ENCODE peak calls at places on chromosomes 7 and 10, in seven cellular contexts. M is lower lobe of right lung, L is iPS DF 6.9, O is neuronal stem cell, N is SJCRH30, I is Caco-2, A is left ventricle myocardium inferior. K is an unnamed sample.

GRCh38 chr10:13949844-13950542 is 363.2 kb downstream of the PRPF18 start:
- DNase-seq in L (no peak), M (no peak), N (peak; percentile 21), I (no peak), O (no peak), A (no peak), K (no peak)

GRCh38 chr10:68315582-68315981 is 16.3 kb upstream of the HNRNPH3 start:
- DNase-seq in N (no peak), I (no peak), A (no peak), L (no peak), M (no peak), O (no peak), K (no peak)

GRCh38 chr10:117492504-117492903 is 50.0 kb upstream of the EMX2 start:
- DNase-seq in L (no peak), I (no peak), A (no peak), O (no peak), M (no peak), N (no peak), K (no peak)

GRCh38 chr10:3720228-3721019 is 64.6 kb downstream of the KLF6 start:
- DNase-seq in M (peak; percentile 81), L (no peak), N (no peak), O (no peak), A (peak; percentile 41), I (peak; percentile 15), K (peak; percentile 91)

GRCh38 chr7:119783799-119784198 is 489.2 kb upstream of the KCND2 start:
- DNase-seq in O (no peak), M (no peak), N (peak; percentile 38), I (no peak), L (no peak), A (no peak), K (no peak)

GRCh38 chr7:143351060-143351459 is 11.5 kb downstream of the FAM131B start:
- DNase-seq in I (no peak), N (no peak), M (no peak), L (no peak), A (no peak), O (no peak), K (no peak)

GRCh38 chr7:104126411-104126841 is 81.4 kb downstream of the ORC5 start:
- DNase-seq in M (no peak), O (no peak), A (no peak), N (no peak), L (no peak), I (no peak), K (no peak)

GRCh38 chr10:15363031-15363430 is 8.1 kb downstream of the FAM171A1 start:
- DNase-seq in A (no peak), O (no peak), I (peak; percentile 32), M (no peak), N (no peak), L (no peak), K (no peak)

GRCh38 chr7:7433736-7434260 is 101.9 kb downstream of the COL28A1 start:
- DNase-seq in O (no peak), M (no peak), L (no peak), A (no peak), I (no peak), N (no peak), K (no peak)

GRCh38 chr7:128713794-128714193 is 25.4 kb upstream of the CALU start:
- DNase-seq in A (no peak), I (no peak), N (no peak), O (no peak), L (no peak), M (no peak), K (no peak)

GRCh38 chr10:73096041-73096451 is 620 bp downstream of the P4HA1 start:
- DNase-seq in O (no peak), A (peak; percentile 68), I (peak; percentile 79), M (peak; percentile 79), L (no peak), N (peak; percentile 79), K (peak; percentile 58)

GRCh38 chr10:62814901-62815372 is 1.2 kb downstream of the EGR2 start:
- DNase-seq in I (no peak), L (no peak), A (no peak), O (peak; percentile 18), N (peak; percentile 26), M (peak; percentile 49), K (no peak)

GRCh38 chr7:47371733-47372368 is 210.1 kb downstream of the TNS3 start:
- DNase-seq in L (no peak), N (peak; percentile 91), M (peak; percentile 85), A (peak; percentile 88), I (no peak), O (no peak), K (peak; percentile 35)

GRCh38 chr7:104482362-104483042 is 154.1 kb downstream of the LHFPL3 start:
- DNase-seq in N (no peak), O (no peak), A (no peak), M (no peak), I (no peak), L (no peak), K (no peak)

GRCh38 chr7:131003634-131004033 is 269.6 kb upstream of the KLF14 start:
- DNase-seq in N (no peak), O (no peak), M (no peak), I (no peak), L (no peak), A (no peak), K (no peak)

GRCh38 chr7:30831936-30832335 is 60.7 kb downstream of the MINDY4 start:
- DNase-seq in I (no peak), O (no peak), A (no peak), M (no peak), L (no peak), N (no peak), K (no peak)
- H3K9me3 ChIP-seq in I (peaks cover 29% of the 10 kb centered on the region), O (peaks cover 13% of the 10 kb centered on the region), A (peaks cover 7% of the 10 kb centered on the region), M (peaks cover 7% of the 10 kb centered on the region), L (peaks cover 2% of the 10 kb centered on the region), N (peaks cover 9% of the 10 kb centered on the region), K (no peaks in the 10 kb centered on the region)

GRCh38 chr7:26656735-26657134 is 207.7 kb downstream of the SKAP2 start:
- DNase-seq in A (no peak), M (no peak), N (no peak), L (no peak), I (no peak), O (no peak), K (no peak)
- H3K27me3 ChIP-seq in A (peaks cover 61% of the 10 kb centered on the region), M (no peaks in the 10 kb centered on the region), N (peaks cover 7% of the 10 kb centered on the region), L (no peaks in the 10 kb centered on the region), I (no peaks in the 10 kb centered on the region), O (no peaks in the 10 kb centered on the region), K (no peaks in the 10 kb centered on the region)

DNA sequence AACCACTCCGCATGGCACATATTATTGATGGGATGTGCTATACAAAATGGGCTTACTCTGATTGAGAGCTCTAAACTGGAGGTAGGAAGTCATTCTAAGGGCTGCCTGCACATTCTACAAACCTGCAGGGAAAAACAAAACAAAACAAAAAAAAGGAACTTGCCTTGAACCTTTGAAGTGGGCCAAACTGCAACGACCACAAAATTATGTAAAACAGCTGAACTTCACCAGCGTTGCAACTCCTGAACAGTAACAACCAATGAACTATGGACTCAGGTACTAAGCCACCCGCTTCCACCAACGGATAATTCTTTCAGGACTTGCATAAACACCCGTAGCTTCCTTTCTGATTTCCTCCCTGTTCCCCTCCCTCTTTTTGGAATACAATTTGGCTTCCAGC is 80.4 kb downstream of the ZNF248 start:
- DNase-seq in I (no peak), L (no peak), M (no peak), O (no peak), N (no peak), A (no peak), K (no peak)
- H3K9me3 ChIP-seq in I (peaks cover 7% of the 10 kb centered on the region), L (peaks cover 10% of the 10 kb centered on the region), M (peaks cover 21% of the 10 kb centered on the region), O (peaks cover 25% of the 10 kb centered on the region), N (no peaks in the 10 kb centered on the region), A (peaks cover 27% of the 10 kb centered on the region), K (no peaks in the 10 kb centered on the region)

GRCh38 chr7:139523199-139523941 is at the start of gene CLEC2L:
- DNase-seq in N (no peak), L (no peak), O (no peak), A (no peak), M (no peak), I (peak; percentile 23), K (no peak)

GRCh38 chr7:139523988-139524815 is 717 bp downstream of the CLEC2L start:
- DNase-seq in A (no peak), L (no peak), I (no peak), O (no peak), M (no peak), N (no peak), K (no peak)

GRCh38 chr7:139525239-139525638 is 1.8 kb downstream of the CLEC2L start:
- DNase-seq in L (no peak), N (no peak), M (no peak), I (no peak), O (no peak), A (no peak), K (no peak)

GRCh38 chr7:139522830-139523198 is 671 bp upstream of the CLEC2L start:
- DNase-seq in I (no peak), M (no peak), A (no peak), O (no peak), L (no peak), N (no peak), K (no peak)

GRCh38 chr7:139521439-139521838 is 2.0 kb upstream of the CLEC2L start:
- DNase-seq in O (no peak), I (no peak), M (no peak), N (no peak), A (no peak), L (no peak), K (no peak)
- H3K27me3 ChIP-seq in O (peaks cover 8% of the 10 kb centered on the region), I (no peaks in the 10 kb centered on the region), M (peaks cover 35% of the 10 kb centered on the region), N (no peaks in the 10 kb centered on the region), A (peaks cover 68% of the 10 kb centered on the region), L (peaks cover 16% of the 10 kb centered on the region), K (peaks cover 18% of the 10 kb centered on the region)

GRCh38 chr10:81728692-81729091 is 146.3 kb upstream of the NRG3 start:
- DNase-seq in N (no peak), I (no peak), L (no peak), M (no peak), A (no peak), O (no peak), K (no peak)
- H3K9me3 ChIP-seq in N (no peaks in the 10 kb centered on the region), I (no peaks in the 10 kb centered on the region), L (no peaks in the 10 kb centered on the region), M (no peaks in the 10 kb centered on the region), A (no peaks in the 10 kb centered on the region), O (no peaks in the 10 kb centered on the region), K (no peaks in the 10 kb centered on the region)

GRCh38 chr10:85995791-85996190 is 370.8 kb downstream of the GRID1 start:
- DNase-seq in L (no peak), M (no peak), N (no peak), A (no peak), O (no peak), I (peak; percentile 22), K (no peak)
- H3K27me3 ChIP-seq in L (no peaks in the 10 kb centered on the region), M (no peaks in the 10 kb centered on the region), N (no peaks in the 10 kb centered on the region), A (peaks cover 32% of the 10 kb centered on the region), O (no peaks in the 10 kb centered on the region), I (no peaks in the 10 kb centered on the region), K (no peaks in the 10 kb centered on the region)

GRCh38 chr7:77820967-77821366 is 22.4 kb downstream of the PHTF2 start:
- DNase-seq in L (no peak), N (no peak), M (no peak), O (no peak), A (no peak), I (no peak), K (no peak)
- H3K9me3 ChIP-seq in L (no peaks in the 10 kb centered on the region), N (peaks cover 14% of the 10 kb centered on the region), M (peaks cover 27% of the 10 kb centered on the region), O (peaks cover 16% of the 10 kb centered on the region), A (peaks cover 74% of the 10 kb centered on the region), I (peaks cover 16% of the 10 kb centered on the region), K (peaks cover 4% of the 10 kb centered on the region)

K was measured in gastrocnemius medialis.